ENCODE peak calls at places on chromosomes 3 and 15, in seven cellular contexts. Z is cardiac fibroblast, N is natural killer cell, D is GM23338, U is psoas muscle, A is gastrocnemius medialis, L is epithelial cell of esophagus. X is an unnamed sample.

GRCh38 chr3:99186016-99186415 is 284.5 kb upstream of the DCBLD2 start:
- DNase-seq in D (no peak), U (no peak), L (no peak), Z (no peak), A (no peak), N (no peak), X (no peak)

GRCh38 chr3:136311971-136312370 is 61.8 kb downstream of the PCCB start:
- DNase-seq in Z (no peak), L (peak), A (no peak), N (no peak), D (no peak), U (no peak), X (no peak)

GRCh38 chr15:29115093-29115991 is 154.3 kb downstream of the NSMCE3 start:
- DNase-seq in U (no peak), N (no peak), A (no peak), L (no peak), D (peak), Z (peak), X (no peak)

GRCh38 chr15:92161039-92161670 is 232.5 kb upstream of the ST8SIA2 start:
- DNase-seq in Z (no peak), N (no peak), U (no peak), D (no peak), A (no peak), L (no peak), X (no peak)

GRCh38 chr3:4988815-4989648 is 9.8 kb downstream of the BHLHE40 start:
- DNase-seq in L (no peak), D (no peak), Z (peak), U (peak), N (no peak), A (peak), X (no peak)

GRCh38 chr15:39509941-39510845 is 70.7 kb upstream of the THBS1 start:
- DNase-seq in L (no peak), U (peak), A (no peak), N (no peak), D (no peak), Z (no peak), X (no peak)

GRCh38 chr15:65058394-65059368 is 9.1 kb downstream of the RASL12 start:
- DNase-seq in D (no peak), Z (no peak), L (no peak), U (no peak), A (no peak), N (no peak), X (no peak)

GRCh38 chr3:149134560-149134959 is 5.1 kb downstream of the HPS3 start:
- DNase-seq in D (no peak), U (no peak), Z (peak), A (no peak), L (peak), N (no peak), X (no peak)

GRCh38 chr3:186427627-186428026 is 65.6 kb upstream of the DGKG start:
- DNase-seq in A (no peak), N (no peak), Z (peak), L (no peak), D (no peak), U (no peak), X (no peak)

GRCh38 chr3:188049890-188050530 is 103.9 kb upstream of the LPP start:
- DNase-seq in U (no peak), Z (no peak), D (no peak), A (no peak), N (no peak), L (no peak), X (no peak)

GRCh38 chr3:189103208-189103607 is 68.6 kb upstream of the TPRG1 start:
- DNase-seq in N (no peak), D (no peak), Z (no peak), U (no peak), L (peak), A (no peak), X (no peak)

GRCh38 chr3:97815149-97815917 is 6.5 kb upstream of the CRYBG3 start:
- DNase-seq in D (no peak), U (no peak), N (no peak), L (peak), A (no peak), Z (no peak), X (no peak)

GRCh38 chr3:169041677-169042171 is 621.8 kb downstream of the MECOM start:
- DNase-seq in Z (peak), L (peak), N (no peak), D (peak), A (no peak), U (no peak), X (no peak)

GRCh38 chr3:16122661-16123060 is 51.8 kb upstream of the GALNT15 start:
- DNase-seq in L (peak), A (no peak), D (no peak), Z (no peak), U (no peak), N (no peak), X (no peak)

GRCh38 chr3:182364323-182364722 is 429.0 kb upstream of the ATP11B start:
- DNase-seq in U (no peak), N (no peak), L (peak), Z (no peak), D (peak), A (no peak), X (no peak)

GRCh38 chr3:129627350-129628168 is 21.1 kb upstream of the PLXND1 start:
- DNase-seq in N (peak), U (peak), A (peak), D (peak), Z (peak), L (peak), X (peak)

GRCh38 chr15:57406040-57406772 is 29.9 kb downstream of the CGNL1 start:
- DNase-seq in N (no peak), A (no peak), Z (no peak), D (no peak), L (no peak), U (no peak), X (no peak)

GRCh38 chr15:83753872-83754493 is 100.1 kb downstream of the ADAMTSL3 start:
- DNase-seq in Z (no peak), D (no peak), N (no peak), L (no peak), A (no peak), U (no peak), X (no peak)

GRCh38 chr3:112032377-112032776 is 2.2 kb upstream of the TMPRSS7 start:
- DNase-seq in N (no peak), Z (no peak), A (no peak), L (no peak), U (no peak), D (no peak), X (no peak)

GRCh38 chr15:96356494-96357455 is 26.3 kb downstream of the NR2F2 start:
- DNase-seq in N (peak), L (peak), A (no peak), U (peak), Z (peak), D (peak), X (peak)

GRCh38 chr3:47909607-47910006 is 106.6 kb downstream of the MAP4 start:
- DNase-seq in Z (no peak), U (no peak), N (no peak), A (no peak), D (no peak), L (no peak), X (no peak)

GRCh38 chr15:63945005-63945788 is 101.1 kb downstream of the DAPK2 start:
- DNase-seq in Z (peak), D (peak), U (peak), A (peak), N (peak), L (peak), X (peak)

GRCh38 chr15:90917569-90917968 is 14.5 kb downstream of the MAN2A2 start:
- DNase-seq in N (no peak), L (no peak), A (no peak), Z (no peak), U (no peak), D (no peak), X (no peak)

GRCh38 chr3:50573566-50574279 is 4.4 kb downstream of the HEMK1 start:
- DNase-seq in U (no peak), Z (no peak), A (no peak), N (no peak), D (no peak), L (no peak), X (peak)

GRCh38 chr3:186642014-186642413 is 1.8 kb downstream of the FETUB start:
- DNase-seq in L (no peak), N (no peak), Z (no peak), D (no peak), U (no peak), A (no peak), X (no peak)

GRCh38 chr3:182364723-182365650 is 428.3 kb upstream of the ATP11B start:
- DNase-seq in Z (no peak), L (peak), D (no peak), N (no peak), U (peak), A (no peak), X (no peak)

GRCh38 chr3:42979044-42979962 is at the start of gene GASK1A:
- DNase-seq in N (no peak), D (peak), A (peak), Z (no peak), L (peak), U (peak), X (no peak)

GRCh38 chr15:45645026-45645980 is 10.5 kb downstream of the SQOR start:
- DNase-seq in N (no peak), L (peak), U (no peak), Z (peak), A (no peak), D (no peak), X (no peak)

GRCh38 chr3:156680243-156680930 is 6.0 kb downstream of the TIPARP start:
- DNase-seq in N (no peak), U (no peak), L (no peak), A (no peak), Z (no peak), D (no peak), X (no peak)

GRCh38 chr3:106728315-106728821 is 648.9 kb upstream of the CCDC54 start:
- DNase-seq in D (no peak), A (no peak), N (no peak), U (no peak), L (peak), Z (peak), X (no peak)

GRCh38 chr3:57948080-57948671 is 60.0 kb upstream of the FLNB start:
- DNase-seq in D (no peak), N (no peak), L (no peak), A (no peak), Z (no peak), U (no peak), X (no peak)

GRCh38 chr3:57948782-57949242 is 59.4 kb upstream of the FLNB start:
- DNase-seq in D (peak), Z (no peak), N (no peak), L (no peak), U (no peak), A (no peak), X (no peak)

GRCh38 chr3:57949344-57949743 is 58.9 kb upstream of the FLNB start:
- DNase-seq in L (no peak), A (no peak), U (no peak), N (no peak), D (no peak), Z (no peak), X (no peak)

GRCh38 chr3:57951106-57951882 is 56.9 kb upstream of the FLNB start:
- DNase-seq in L (peak), A (peak), D (no peak), N (no peak), Z (peak), U (peak), X (no peak)

GRCh38 chr3:57949779-57950618 is 58.2 kb upstream of the FLNB start:
- DNase-seq in N (no peak), U (no peak), L (peak), Z (no peak), A (no peak), D (no peak), X (no peak)
- TF ChIP-seq CTCF in N (no peak), U (peak), L (peak), Z (peak), A (no peak), D (peak), X (no peak)

GRCh38 chr3:78969483-78969882 is 798.3 kb downstream of the ROBO1 start:
- DNase-seq in L (peak), A (no peak), Z (peak), N (no peak), D (no peak), U (no peak), X (no peak)
- TF ChIP-seq CTCF in L (no peak), A (no peak), Z (no peak), N (no peak), D (no peak), U (no peak), X (no peak)

GRCh38 chr3:66729685-66730393 is 229.0 kb upstream of the LRIG1 start:
- DNase-seq in A (no peak), N (no peak), L (no peak), U (no peak), Z (no peak), D (no peak), X (no peak)
- TF ChIP-seq CTCF in A (no peak), N (no peak), L (no peak), U (no peak), Z (no peak), D (no peak), X (no peak)

DNA sequence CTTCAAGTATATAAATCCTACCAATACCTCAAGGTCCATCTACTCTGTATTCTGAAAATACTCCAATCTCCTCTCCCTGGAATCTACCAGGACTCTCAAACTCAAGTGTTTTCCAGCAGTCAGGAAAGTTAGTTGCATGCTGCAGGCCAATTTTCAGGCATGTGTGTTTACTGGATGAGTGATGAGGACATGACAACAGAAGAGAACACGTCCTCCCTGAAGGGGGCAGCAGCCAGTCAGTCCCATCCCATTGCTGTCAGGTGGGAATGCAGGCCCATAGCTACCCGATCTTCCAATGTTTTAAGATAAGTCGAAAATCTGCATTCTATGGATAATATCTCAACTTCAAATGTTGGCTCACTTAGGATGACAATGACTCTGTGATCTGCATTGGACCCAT is 496.2 kb downstream of the FHIT start:
- DNase-seq in Z (no peak), L (peak), U (no peak), D (peak), N (no peak), A (no peak), X (no peak)
- TF ChIP-seq CTCF in Z (no peak), L (peak), U (no peak), D (peak), N (no peak), A (no peak), X (no peak)

GRCh38 chr3:12891391-12891984 is 50.1 kb upstream of the RPL32 start:
- DNase-seq in N (no peak), D (no peak), Z (no peak), A (no peak), L (no peak), U (no peak), X (no peak)
- TF ChIP-seq CTCF in N (no peak), D (no peak), Z (no peak), A (no peak), L (no peak), U (no peak), X (no peak)

GRCh38 chr15:61700803-61701202 is 359.4 kb downstream of the VPS13C start:
- DNase-seq in U (no peak), A (no peak), L (no peak), N (no peak), D (no peak), Z (no peak), X (no peak)

GRCh38 chr15:61697796-61698195 is 362.5 kb downstream of the VPS13C start:
- DNase-seq in Z (no peak), D (no peak), A (peak), N (no peak), L (no peak), U (no peak), X (no peak)

GRCh38 chr15:61701455-61701854 is 358.8 kb downstream of the VPS13C start:
- DNase-seq in Z (no peak), U (no peak), D (no peak), L (no peak), A (no peak), N (no peak), X (no peak)

GRCh38 chr15:61702224-61703120 is 357.8 kb downstream of the VPS13C start:
- DNase-seq in Z (no peak), A (peak), L (peak), U (peak), N (no peak), D (peak), X (no peak)
- TF ChIP-seq CTCF in Z (no peak), A (no peak), L (peak), U (no peak), N (no peak), D (peak), X (no peak)

GRCh38 chr3:140092883-140093536 is 158.0 kb downstream of the CLSTN2 start:
- DNase-seq in L (no peak), D (peak), Z (no peak), A (no peak), N (no peak), U (no peak), X (no peak)
- TF ChIP-seq CTCF in L (no peak), D (peak), Z (no peak), A (no peak), N (no peak), U (peak), X (no peak)

DNA sequence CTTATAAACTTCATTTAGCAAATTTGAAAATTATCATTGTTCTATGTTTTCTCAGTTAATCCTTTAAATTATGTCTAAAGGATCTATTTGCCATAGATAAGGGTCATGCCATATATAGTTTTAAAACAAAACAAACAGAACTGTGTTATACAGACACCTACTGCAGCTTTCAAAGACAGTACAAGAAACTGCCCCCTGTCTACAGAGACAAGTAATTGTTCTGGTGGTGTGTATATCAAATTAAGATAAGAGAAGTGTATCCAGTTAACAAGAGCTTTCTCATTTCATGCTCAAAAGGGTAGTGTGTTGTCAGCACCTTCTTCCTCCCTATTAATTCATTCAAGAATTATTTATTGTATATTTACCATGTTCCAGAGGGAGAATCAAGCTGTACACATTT is 201.2 kb downstream of the FMN1 start:
- DNase-seq in Z (peak), N (no peak), D (peak), L (peak), A (no peak), U (no peak), X (no peak)
- TF ChIP-seq CTCF in Z (peak), N (no peak), D (peak), L (peak), A (no peak), U (no peak), X (no peak)

GRCh38 chr15:94001113-94001919 is 230.0 kb upstream of the MCTP2 start:
- DNase-seq in N (no peak), Z (no peak), D (no peak), L (no peak), A (no peak), U (no peak), X (no peak)

GRCh38 chr15:93997071-93997658 is 234.2 kb upstream of the MCTP2 start:
- DNase-seq in Z (peak), D (peak), U (no peak), N (no peak), A (no peak), L (peak), X (no peak)

GRCh38 chr15:94004697-94005096 is 226.7 kb upstream of the MCTP2 start:
- DNase-seq in A (peak), U (peak), D (no peak), Z (no peak), L (peak), N (no peak), X (no peak)

GRCh38 chr15:94002026-94002425 is 229.3 kb upstream of the MCTP2 start:
- DNase-seq in N (no peak), L (no peak), D (no peak), U (no peak), A (no peak), Z (no peak), X (no peak)

DNA sequence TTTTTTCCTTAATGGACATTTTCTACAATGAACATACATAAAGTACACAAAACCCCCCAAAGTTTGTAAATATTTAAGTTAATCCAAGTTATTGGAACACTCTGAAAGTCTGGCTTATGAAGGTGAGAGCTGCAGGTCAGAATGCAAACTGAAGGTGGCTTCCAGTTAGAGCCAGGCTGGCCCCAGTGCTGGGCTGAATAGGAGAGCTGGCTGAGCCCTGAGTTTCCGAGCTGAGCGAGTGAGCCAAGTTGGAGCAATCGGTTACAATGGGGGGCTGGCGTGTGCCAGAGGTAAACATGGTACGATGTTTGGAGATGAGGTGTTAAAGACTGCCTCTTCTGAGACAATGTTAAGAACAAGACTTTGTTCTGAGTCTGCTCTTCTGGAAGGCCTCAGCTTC is 230.8 kb upstream of the MCTP2 start:
- DNase-seq in D (peak), N (no peak), L (no peak), A (no peak), U (no peak), Z (no peak), X (no peak)
- TF ChIP-seq CTCF in D (no peak), N (no peak), L (no peak), A (no peak), U (no peak), Z (no peak), X (no peak)

GRCh38 chr3:64687381-64687780 is 419 bp downstream of the ADAMTS9 start:
- DNase-seq in D (no peak), Z (no peak), A (no peak), L (no peak), N (no peak), U (no peak), X (no peak)
- TF ChIP-seq CTCF in D (no peak), Z (no peak), A (no peak), L (no peak), N (no peak), U (no peak), X (no peak)

X was measured in CD4-positive, alpha-beta T cell.